ENCODE peak calls at places on chromosomes 1 and 21, in seven cellular contexts. One of them, this sample, is unnamed.

GRCh38 chr1:55309786-55310516 is 94.8 kb upstream of the USP24 start:
- DNase-seq in osteoblast: no peak
- DNase-seq in IMR-90: no peak
- DNase-seq in cardiac fibroblast: no peak
- DNase-seq in upper lobe of right lung: no peak
- DNase-seq in neural progenitor cell: no peak
- DNase-seq in dorsolateral prefrontal cortex: no peak
- DNase-seq in this sample: no peak

GRCh38 chr1:198934901-198935301 is 296.1 kb downstream of the PTPRC start:
- DNase-seq in osteoblast: no peak
- DNase-seq in IMR-90: peak
- DNase-seq in cardiac fibroblast: peak
- DNase-seq in upper lobe of right lung: no peak
- DNase-seq in neural progenitor cell: no peak
- DNase-seq in dorsolateral prefrontal cortex: no peak
- DNase-seq in this sample: no peak

GRCh38 chr1:2108213-2108876 is 58.1 kb downstream of the PRKCZ start:
- DNase-seq in osteoblast: peak
- DNase-seq in IMR-90: peak
- DNase-seq in cardiac fibroblast: peak
- DNase-seq in upper lobe of right lung: peak
- DNase-seq in neural progenitor cell: peak
- DNase-seq in dorsolateral prefrontal cortex: no peak
- DNase-seq in this sample: peak

GRCh38 chr1:198134252-198134651 is 22.5 kb upstream of the NEK7 start:
- DNase-seq in osteoblast: no peak
- DNase-seq in IMR-90: no peak
- DNase-seq in cardiac fibroblast: no peak
- DNase-seq in upper lobe of right lung: no peak
- DNase-seq in neural progenitor cell: no peak
- DNase-seq in dorsolateral prefrontal cortex: no peak
- DNase-seq in this sample: no peak

GRCh38 chr1:245336149-245336983 is 181.6 kb downstream of the KIF26B start:
- DNase-seq in osteoblast: no peak
- DNase-seq in IMR-90: no peak
- DNase-seq in cardiac fibroblast: no peak
- DNase-seq in upper lobe of right lung: no peak
- DNase-seq in neural progenitor cell: no peak
- DNase-seq in dorsolateral prefrontal cortex: no peak
- DNase-seq in this sample: no peak

GRCh38 chr21:44695641-44696040 is 1.3 kb upstream of the KRTAP10-12 start:
- DNase-seq in osteoblast: peak
- DNase-seq in IMR-90: no peak
- DNase-seq in cardiac fibroblast: no peak
- DNase-seq in upper lobe of right lung: no peak
- DNase-seq in neural progenitor cell: no peak
- DNase-seq in dorsolateral prefrontal cortex: no peak
- DNase-seq in this sample: no peak

GRCh38 chr1:45246760-45247159 is 40.4 kb upstream of the ZSWIM5 start:
- DNase-seq in osteoblast: peak
- DNase-seq in IMR-90: peak
- DNase-seq in cardiac fibroblast: peak
- DNase-seq in upper lobe of right lung: no peak
- DNase-seq in neural progenitor cell: no peak
- DNase-seq in dorsolateral prefrontal cortex: no peak
- DNase-seq in this sample: peak

GRCh38 chr1:167446946-167447345 is 71.4 kb downstream of the CD247 start:
- DNase-seq in osteoblast: no peak
- DNase-seq in IMR-90: no peak
- DNase-seq in cardiac fibroblast: no peak
- DNase-seq in upper lobe of right lung: no peak
- DNase-seq in neural progenitor cell: no peak
- DNase-seq in dorsolateral prefrontal cortex: no peak
- DNase-seq in this sample: no peak

GRCh38 chr1:85201340-85202091 is 700 bp upstream of the SYDE2 start:
- DNase-seq in osteoblast: peak
- DNase-seq in IMR-90: peak
- DNase-seq in cardiac fibroblast: peak
- DNase-seq in upper lobe of right lung: peak
- DNase-seq in neural progenitor cell: peak
- DNase-seq in dorsolateral prefrontal cortex: peak
- DNase-seq in this sample: peak

GRCh38 chr1:192788184-192788583 is 20.7 kb upstream of the RGS2 start:
- DNase-seq in osteoblast: peak
- DNase-seq in IMR-90: peak
- DNase-seq in cardiac fibroblast: peak
- DNase-seq in upper lobe of right lung: no peak
- DNase-seq in neural progenitor cell: peak
- DNase-seq in dorsolateral prefrontal cortex: peak
- DNase-seq in this sample: peak
- H3K4me3 ChIP-seq in osteoblast: peak
- H3K4me3 ChIP-seq in IMR-90: no peak
- H3K4me3 ChIP-seq in cardiac fibroblast: no peak
- H3K4me3 ChIP-seq in upper lobe of right lung: no peak
- H3K4me3 ChIP-seq in neural progenitor cell: no peak
- H3K4me3 ChIP-seq in dorsolateral prefrontal cortex: peak
- H3K4me3 ChIP-seq in this sample: no peak

GRCh38 chr1:6634278-6635052 is 9.8 kb downstream of the THAP3 start:
- DNase-seq in osteoblast: peak
- DNase-seq in IMR-90: peak
- DNase-seq in cardiac fibroblast: peak
- DNase-seq in upper lobe of right lung: peak
- DNase-seq in neural progenitor cell: peak
- DNase-seq in dorsolateral prefrontal cortex: peak
- DNase-seq in this sample: peak
- TF ChIP-seq CTCF in osteoblast: peak
- TF ChIP-seq CTCF in IMR-90: peak
- TF ChIP-seq CTCF in cardiac fibroblast: peak
- TF ChIP-seq CTCF in upper lobe of right lung: peak
- TF ChIP-seq CTCF in neural progenitor cell: peak
- TF ChIP-seq CTCF in dorsolateral prefrontal cortex: peak
- TF ChIP-seq CTCF in this sample: peak

GRCh38 chr1:206506405-206506802 is 927 bp upstream of the RASSF5 start:
- DNase-seq in osteoblast: peak
- DNase-seq in IMR-90: no peak
- DNase-seq in cardiac fibroblast: no peak
- DNase-seq in upper lobe of right lung: peak
- DNase-seq in neural progenitor cell: no peak
- DNase-seq in dorsolateral prefrontal cortex: no peak
- DNase-seq in this sample: no peak
- H3K4me3 ChIP-seq in osteoblast: peak
- H3K4me3 ChIP-seq in IMR-90: no peak
- H3K4me3 ChIP-seq in cardiac fibroblast: no peak
- H3K4me3 ChIP-seq in upper lobe of right lung: peak
- H3K4me3 ChIP-seq in neural progenitor cell: peak
- H3K4me3 ChIP-seq in dorsolateral prefrontal cortex: peak
- H3K4me3 ChIP-seq in this sample: no peak

GRCh38 chr1:163531345-163531744 is 209.6 kb downstream of the NUF2 start:
- DNase-seq in osteoblast: no peak
- DNase-seq in IMR-90: no peak
- DNase-seq in cardiac fibroblast: no peak
- DNase-seq in upper lobe of right lung: no peak
- DNase-seq in neural progenitor cell: no peak
- DNase-seq in dorsolateral prefrontal cortex: no peak
- DNase-seq in this sample: no peak

GRCh38 chr1:163535401-163535800 is 213.6 kb downstream of the NUF2 start:
- DNase-seq in osteoblast: no peak
- DNase-seq in IMR-90: no peak
- DNase-seq in cardiac fibroblast: no peak
- DNase-seq in upper lobe of right lung: no peak
- DNase-seq in neural progenitor cell: no peak
- DNase-seq in dorsolateral prefrontal cortex: no peak
- DNase-seq in this sample: no peak

GRCh38 chr1:163537809-163538208 is 216.1 kb downstream of the NUF2 start:
- DNase-seq in osteoblast: no peak
- DNase-seq in IMR-90: no peak
- DNase-seq in cardiac fibroblast: no peak
- DNase-seq in upper lobe of right lung: no peak
- DNase-seq in neural progenitor cell: no peak
- DNase-seq in dorsolateral prefrontal cortex: no peak
- DNase-seq in this sample: no peak

GRCh38 chr1:163538682-163539081 is 216.9 kb downstream of the NUF2 start:
- DNase-seq in osteoblast: no peak
- DNase-seq in IMR-90: no peak
- DNase-seq in cardiac fibroblast: no peak
- DNase-seq in upper lobe of right lung: no peak
- DNase-seq in neural progenitor cell: no peak
- DNase-seq in dorsolateral prefrontal cortex: no peak
- DNase-seq in this sample: no peak

GRCh38 chr1:163535807-163536206 is 214.1 kb downstream of the NUF2 start:
- DNase-seq in osteoblast: no peak
- DNase-seq in IMR-90: peak
- DNase-seq in cardiac fibroblast: peak
- DNase-seq in upper lobe of right lung: no peak
- DNase-seq in neural progenitor cell: peak
- DNase-seq in dorsolateral prefrontal cortex: no peak
- DNase-seq in this sample: peak
- TF ChIP-seq CTCF in osteoblast: peak
- TF ChIP-seq CTCF in IMR-90: peak
- TF ChIP-seq CTCF in cardiac fibroblast: peak
- TF ChIP-seq CTCF in upper lobe of right lung: no peak
- TF ChIP-seq CTCF in neural progenitor cell: peak
- TF ChIP-seq CTCF in dorsolateral prefrontal cortex: no peak
- TF ChIP-seq CTCF in this sample: peak